ENCODE peak calls at places on chromosome 2, in five cellular contexts. V is cardiac muscle cell, J is fibroblast of mammary gland, S is Peyer's patch, T is AG10803. C is an unnamed sample.

GRCh38 chr2:100625731-100626130 is 62.9 kb downstream of the PDCL3 start:
- DNase-seq in S (no peak), V (no peak), T (no peak), J (peak; percentile 15), C (no peak)

GRCh38 chr2:194867328-194867727 is 789.7 kb upstream of the SLC39A10 start:
- DNase-seq in S (no peak), T (no peak), V (peak; percentile 3), J (peak; percentile 2), C (peak; percentile 4)

GRCh38 chr2:37414470-37414949 is 70.1 kb downstream of the QPCT start:
- DNase-seq in J (peak; percentile 81), T (peak; percentile 83), V (peak; percentile 81), S (no peak), C (peak; percentile 66)

GRCh38 chr2:68287580-68288441 is 31.9 kb downstream of the CNRIP1 start:
- DNase-seq in S (no peak), V (peak; percentile 77), J (peak; percentile 65), T (peak; percentile 69), C (no peak)

GRCh38 chr2:101337877-101338276 is 29.4 kb upstream of the RNF149 start:
- DNase-seq in T (peak; percentile 22), S (no peak), J (peak; percentile 11), V (peak; percentile 31), C (no peak)

GRCh38 chr2:105539331-105539730 is 140.5 kb upstream of the FHL2 start:
- DNase-seq in S (no peak), V (no peak), T (no peak), J (no peak), C (no peak)

GRCh38 chr2:56199492-56199891 is 15.7 kb downstream of the CCDC85A start:
- DNase-seq in T (peak; percentile 88), J (peak; percentile 78), S (no peak), V (no peak), C (no peak)

GRCh38 chr2:36960005-36960675 is 6.2 kb downstream of the STRN start:
- DNase-seq in S (no peak), T (no peak), V (no peak), J (no peak), C (no peak)

GRCh38 chr2:60707750-60708371 is 48.2 kb upstream of the PAPOLG start:
- DNase-seq in S (no peak), T (peak; percentile 33), J (peak; percentile 38), V (peak; percentile 55), C (peak; percentile 56)

GRCh38 chr2:200471324-200471848 is 38.5 kb downstream of the KCTD18 start:
- DNase-seq in S (no peak), T (no peak), J (peak; percentile 50), V (peak; percentile 34), C (peak; percentile 71)

GRCh38 chr2:167293172-167293781 is 405.0 kb downstream of the XIRP2 start:
- DNase-seq in V (peak; percentile 27), J (peak; percentile 10), T (no peak), S (no peak), C (peak; percentile 20)

GRCh38 chr2:177535000-177535399 is 142.4 kb downstream of the AGPS start:
- DNase-seq in T (no peak), V (no peak), S (no peak), J (no peak), C (no peak)

GRCh38 chr2:229868794-229869193 is 53.0 kb downstream of the TRIP12 start:
- DNase-seq in S (no peak), J (no peak), T (no peak), V (no peak), C (no peak)

GRCh38 chr2:180077295-180077906 is 70.3 kb upstream of the CWC22 start:
- DNase-seq in V (peak; percentile 49), J (peak; percentile 43), S (no peak), T (peak; percentile 30), C (peak; percentile 5)

GRCh38 chr2:68931149-68931711 is 21.5 kb downstream of the GKN2 start:
- DNase-seq in V (no peak), J (no peak), S (no peak), T (no peak), C (no peak)

GRCh38 chr2:27863146-27863545 is 27.0 kb downstream of the RBKS start:
- DNase-seq in T (no peak), V (no peak), J (no peak), S (no peak), C (no peak)

GRCh38 chr2:71347517-71347916 is 15.9 kb downstream of the ZNF638 start:
- DNase-seq in T (peak; percentile 9), J (peak; percentile 22), V (peak; percentile 50), S (no peak), C (no peak)

GRCh38 chr2:16744521-16744920 is 78.9 kb upstream of the CYRIA start:
- DNase-seq in T (no peak), J (no peak), V (no peak), S (no peak), C (no peak)

GRCh38 chr2:42967959-42968674 is 175.7 kb upstream of the HAAO start:
- DNase-seq in T (peak; percentile 93), V (peak; percentile 88), J (peak; percentile 97), S (no peak), C (no peak)

GRCh38 chr2:27681844-27682243 is 18.2 kb downstream of the SLC4A1AP start:
- DNase-seq in J (peak; percentile 69), T (peak; percentile 68), V (peak; percentile 49), S (peak; percentile 67), C (no peak)

GRCh38 chr2:117631546-117631945 is 182.9 kb upstream of the DDX18 start:
- DNase-seq in J (no peak), V (no peak), T (no peak), S (no peak), C (no peak)

GRCh38 chr2:4501525-4501924 is 798.1 kb downstream of the DCDC2C start:
- DNase-seq in V (no peak), S (no peak), J (no peak), T (no peak), C (no peak)

GRCh38 chr2:139617747-139618146 is 837.6 kb upstream of the NXPH2 start:
- DNase-seq in J (no peak), T (no peak), V (no peak), S (no peak), C (no peak)

GRCh38 chr2:175577405-175577986 is 396.0 kb upstream of the ATP5MC3 start:
- DNase-seq in T (no peak), S (no peak), V (no peak), J (no peak), C (no peak)

GRCh38 chr2:24456610-24457556 is 34.2 kb upstream of the NCOA1 start:
- DNase-seq in S (peak; percentile 69), T (peak; percentile 70), V (peak; percentile 77), J (peak; percentile 87), C (no peak)

GRCh38 chr2:79138385-79138784 is 18.1 kb downstream of the REG1A start:
- DNase-seq in T (no peak), V (no peak), S (no peak), J (no peak), C (no peak)

GRCh38 chr2:24893934-24894333 is 26.1 kb downstream of the ADCY3 start:
- DNase-seq in V (no peak), S (no peak), T (no peak), J (peak; percentile 38), C (no peak)

DNA sequence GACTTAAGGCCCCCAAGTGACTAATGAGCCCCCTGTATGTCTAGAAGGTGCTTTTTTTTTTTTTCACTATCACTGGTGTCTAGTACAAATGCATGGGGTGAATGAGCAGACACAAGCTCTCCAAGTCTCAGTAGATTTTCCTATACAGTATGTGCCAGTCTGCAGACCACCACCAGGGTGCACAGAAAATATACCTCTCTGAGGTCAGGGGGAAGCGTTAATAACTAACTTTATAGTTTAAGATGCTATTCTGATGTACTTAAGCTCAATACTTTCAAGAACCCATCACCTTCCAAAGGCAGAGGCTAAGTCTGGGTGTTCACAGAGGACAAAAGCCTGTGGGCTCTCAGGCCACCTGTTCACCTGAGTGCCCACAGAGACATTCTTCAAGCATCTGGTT is 534.8 kb downstream of the TNS1 start:
- DNase-seq in V (no peak), T (no peak), S (no peak), J (no peak), C (no peak)
- TF ChIP-seq CTCF in V (no peak), T (no peak), S (no peak), J (no peak), C (no peak)

DNA sequence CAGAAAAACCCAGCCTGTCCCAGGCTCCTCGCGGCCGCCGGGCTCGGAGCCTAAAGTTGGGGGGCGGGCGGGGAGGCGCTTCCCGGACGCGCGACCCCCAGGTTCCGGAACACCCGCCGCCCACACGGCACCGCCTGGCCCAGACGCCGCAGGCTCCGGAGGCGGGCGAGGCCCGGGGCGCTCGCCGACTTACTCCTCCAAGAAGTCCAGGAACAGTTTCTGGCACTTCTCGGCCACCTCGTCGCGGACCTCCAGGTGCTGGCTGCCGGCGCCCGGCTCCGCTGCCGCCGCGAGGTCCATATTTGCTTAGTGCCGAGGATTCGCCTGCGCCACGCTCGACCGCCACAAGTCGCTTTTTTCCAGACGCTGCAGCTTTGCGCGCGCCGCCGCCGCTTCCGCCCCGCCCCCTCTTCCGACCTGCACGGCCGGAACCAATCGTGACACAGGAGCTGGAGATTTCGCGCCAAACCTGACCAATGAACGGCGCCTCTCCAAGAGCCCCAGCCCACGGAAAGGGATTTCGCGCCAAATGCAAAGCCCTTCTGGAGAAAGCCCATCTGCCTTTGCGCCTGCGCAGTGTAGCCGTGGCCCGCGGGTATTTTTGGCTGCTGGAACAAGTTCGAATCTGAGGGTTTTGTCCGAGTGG is at the start of gene MCM6:
- DNase-seq in V (peak; percentile 100), T (peak; percentile 99), S (peak; percentile 99), J (peak; percentile 99), C (peak; percentile 96)
- TF ChIP-seq CTCF in V (no peak), T (no peak), S (peak; percentile 18), J (no peak), C (no peak)

GRCh38 chr2:160278101-160278888 is 78.2 kb upstream of the ITGB6 start:
- DNase-seq in V (no peak), T (no peak), J (no peak), S (peak; percentile 60), C (no peak)

GRCh38 chr2:160279813-160280465 is 79.9 kb upstream of the ITGB6 start:
- DNase-seq in T (peak; percentile 54), V (peak; percentile 38), J (peak; percentile 69), S (no peak), C (no peak)

GRCh38 chr2:160281213-160281612 is 81.1 kb upstream of the ITGB6 start:
- DNase-seq in T (no peak), S (no peak), V (no peak), J (no peak), C (no peak)

GRCh38 chr2:160275646-160276045 is 75.6 kb upstream of the ITGB6 start:
- DNase-seq in S (no peak), V (no peak), T (no peak), J (no peak), C (no peak)

GRCh38 chr2:160278889-160279196 is 78.8 kb upstream of the ITGB6 start:
- DNase-seq in S (no peak), T (peak; percentile 46), V (peak; percentile 81), J (peak; percentile 68), C (no peak)
- TF ChIP-seq CTCF in S (peak; percentile 20), T (peak; percentile 56), V (peak; percentile 76), J (peak; percentile 65), C (no peak)

DNA sequence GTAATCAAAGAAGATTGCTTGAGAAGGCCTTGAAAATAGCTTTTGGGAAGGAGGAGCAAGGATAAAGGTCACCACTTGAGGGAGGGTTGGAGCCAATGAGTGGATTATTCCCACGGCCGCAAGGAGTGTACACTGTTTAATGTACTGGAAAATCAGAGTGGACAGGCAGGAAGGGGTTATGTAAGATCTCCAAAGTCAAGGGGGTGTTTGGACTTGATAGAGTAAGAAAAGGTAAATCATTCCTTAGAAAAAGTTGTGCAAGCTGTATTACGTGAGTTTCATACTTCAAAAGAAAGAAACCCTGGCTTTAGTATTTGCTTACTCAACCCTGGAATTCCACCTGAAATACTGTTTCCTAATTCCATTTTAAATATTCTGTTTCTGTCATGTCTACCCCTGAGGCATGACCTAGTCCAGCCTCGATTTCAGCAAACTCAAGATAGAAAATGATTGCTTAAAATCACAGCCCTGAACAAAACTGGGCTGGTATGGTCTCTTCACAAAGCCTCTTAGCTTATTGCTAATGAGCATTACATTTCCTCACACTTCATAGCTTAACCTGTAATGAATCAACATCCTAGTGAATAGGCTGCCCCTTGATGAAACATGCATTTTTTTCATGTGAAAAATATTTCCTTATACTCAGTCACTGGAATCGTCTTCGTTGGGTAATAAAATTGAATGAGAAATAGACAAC is 1.1 kb downstream of the MREG start:
- DNase-seq in T (peak; percentile 58), J (peak; percentile 27), V (no peak), S (no peak), C (no peak)
- TF ChIP-seq CTCF in T (peak; percentile 25), J (peak; percentile 1), V (peak; percentile 6), S (no peak), C (no peak)

C was measured in GM20000.